ENCODE peak calls at places on chromosomes 3 and 15, in five cellular contexts. Y, I, C, W and M are unnamed samples.

GRCh38 chr15:33559207-33559890 is 248.6 kb downstream of the RYR3 start:
- DNase-seq in W (no peak), C (no peak), I (no peak), Y (peak), M (no peak)

GRCh38 chr15:32888221-32888761 is 170.5 kb downstream of the GREM1 start:
- DNase-seq in Y (no peak), I (no peak), W (no peak), C (no peak), M (no peak)

GRCh38 chr15:58440181-58440910 is 8.6 kb downstream of the LIPC start:
- DNase-seq in Y (no peak), C (no peak), I (peak), W (no peak), M (peak)

GRCh38 chr3:100833483-100833882 is 124.2 kb downstream of the TFG start:
- DNase-seq in C (no peak), I (no peak), W (no peak), Y (no peak), M (peak)

GRCh38 chr3:31848163-31848848 is 132.8 kb downstream of the OSBPL10 start:
- DNase-seq in C (no peak), I (no peak), Y (no peak), W (no peak), M (peak)

GRCh38 chr3:56297281-56297680 is 171.0 kb downstream of the ERC2 start:
- DNase-seq in Y (no peak), C (no peak), W (no peak), I (no peak), M (no peak)

GRCh38 chr3:146577662-146578061 is 27.5 kb downstream of the PLSCR5 start:
- DNase-seq in C (peak), I (peak), Y (no peak), W (no peak), M (peak)

GRCh38 chr3:147775816-147776530 is 366.8 kb downstream of the ZIC1 start:
- DNase-seq in C (no peak), W (no peak), I (no peak), Y (no peak), M (no peak)

GRCh38 chr3:62319570-62320243 is 53.6 kb downstream of the FEZF2 start:
- DNase-seq in C (no peak), W (no peak), Y (no peak), I (no peak), M (no peak)

GRCh38 chr3:25150199-25150598 is 277.9 kb upstream of the RARB start:
- DNase-seq in Y (no peak), C (no peak), I (no peak), W (no peak), M (no peak)

GRCh38 chr3:16112910-16113504 is 61.5 kb upstream of the GALNT15 start:
- DNase-seq in W (no peak), I (no peak), Y (no peak), C (no peak), M (no peak)

GRCh38 chr3:7518471-7518870 is 657.6 kb downstream of the GRM7 start:
- DNase-seq in Y (no peak), C (no peak), W (no peak), I (no peak), M (no peak)

GRCh38 chr3:180011927-180012326 is 24.8 kb downstream of the PEX5L start:
- DNase-seq in Y (no peak), W (no peak), C (no peak), I (no peak), M (no peak)

GRCh38 chr3:41710646-41711388 is 251.1 kb downstream of the ULK4 start:
- DNase-seq in W (peak), Y (peak), C (no peak), I (peak), M (no peak)

GRCh38 chr3:52437326-52438103 is 7.4 kb downstream of the SEMA3G start:
- DNase-seq in W (no peak), C (no peak), Y (no peak), I (no peak), M (no peak)

GRCh38 chr3:126414961-126415660 is 20.4 kb downstream of the CFAP100 start:
- DNase-seq in C (no peak), W (no peak), I (no peak), Y (no peak), M (no peak)

GRCh38 chr3:73740041-73740440 is 115.3 kb upstream of the PDZRN3 start:
- DNase-seq in Y (no peak), C (no peak), I (no peak), W (no peak), M (no peak)

DNA sequence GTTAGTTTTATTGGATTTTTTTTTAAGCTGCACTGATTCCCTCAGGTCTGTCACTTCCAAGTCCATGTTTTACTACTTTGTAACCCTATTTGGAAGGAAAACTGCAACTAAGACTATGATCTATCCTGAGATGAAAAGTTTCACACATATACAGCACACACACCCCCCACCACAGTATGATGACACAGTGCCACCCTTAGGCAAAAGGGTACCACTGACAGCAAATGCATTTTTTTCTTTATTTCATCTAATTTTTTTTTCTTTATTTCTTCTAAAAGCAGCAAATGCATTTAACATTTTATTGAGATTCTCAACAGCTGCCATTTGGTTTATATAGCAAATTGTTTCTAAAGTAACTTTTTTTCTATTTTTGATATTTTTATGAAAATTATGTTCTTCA is 21.2 kb downstream of the NGRN start:
- DNase-seq in I (peak), W (no peak), Y (no peak), C (peak), M (peak)
- TF ChIP-seq JUN in I (no peak), W (no peak), Y (no peak), C (no peak), M (no peak)

GRCh38 chr3:46883252-46884185 is 6.0 kb downstream of the PTH1R start:
- DNase-seq in I (no peak), C (peak), W (no peak), Y (no peak), M (no peak)

GRCh38 chr3:46880884-46881818 is 3.6 kb downstream of the PTH1R start:
- DNase-seq in C (no peak), Y (peak), W (no peak), I (no peak), M (no peak)

GRCh38 chr3:46881819-46882376 is 4.4 kb downstream of the PTH1R start:
- DNase-seq in C (peak), W (no peak), I (no peak), Y (peak), M (no peak)

GRCh38 chr3:46884427-46884826 is 6.9 kb downstream of the PTH1R start:
- DNase-seq in W (no peak), Y (no peak), C (no peak), I (no peak), M (no peak)

DNA sequence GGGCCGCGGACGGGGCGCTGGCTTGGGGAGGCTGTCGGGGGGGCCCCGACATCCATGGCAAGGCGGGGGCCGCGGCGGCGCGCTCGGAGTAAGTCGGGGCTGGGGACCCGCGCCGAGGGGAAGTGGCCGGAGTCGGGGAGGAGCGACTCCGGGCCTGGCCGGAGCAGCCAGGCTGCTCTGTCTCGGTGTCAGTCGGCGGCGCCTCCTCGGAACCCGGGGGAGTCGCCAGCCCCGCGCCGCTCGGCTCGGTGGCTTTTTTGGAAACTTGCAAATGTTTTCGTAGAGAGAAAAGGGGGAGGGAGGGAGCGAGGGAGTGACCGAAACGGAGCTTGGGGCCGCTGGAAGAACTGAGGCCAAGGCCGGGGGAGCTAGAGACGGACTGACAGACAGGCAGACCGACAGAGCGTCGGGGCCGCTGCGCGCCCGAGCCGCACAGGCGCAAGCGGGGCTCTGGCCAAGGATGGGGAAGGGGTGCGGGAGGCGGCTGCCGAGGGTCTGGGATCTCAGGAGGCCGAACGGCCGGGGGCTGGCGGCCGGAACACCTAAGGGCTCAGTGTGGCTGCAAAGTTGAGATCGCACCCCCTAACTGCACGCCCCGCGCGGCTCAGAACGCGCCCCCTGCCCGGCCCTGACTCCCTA is 5.0 kb downstream of the PTH1R start:
- DNase-seq in W (no peak), I (peak), Y (peak), C (peak), M (no peak)
- TF ChIP-seq JUN in W (no peak), I (no peak), Y (no peak), C (no peak), M (no peak)

GRCh38 chr3:178010306-178010705 is 525.9 kb upstream of the KCNMB2 start:
- DNase-seq in I (no peak), C (no peak), Y (no peak), W (no peak), M (no peak)
- TF ChIP-seq JUN in I (no peak), C (no peak), Y (no peak), W (no peak), M (no peak)

GRCh38 chr3:193982258-193982659 is 153.7 kb upstream of the HES1 start:
- DNase-seq in C (no peak), Y (no peak), I (no peak), W (no peak), M (no peak)
- TF ChIP-seq JUN in C (no peak), Y (no peak), I (no peak), W (no peak), M (no peak)

DNA sequence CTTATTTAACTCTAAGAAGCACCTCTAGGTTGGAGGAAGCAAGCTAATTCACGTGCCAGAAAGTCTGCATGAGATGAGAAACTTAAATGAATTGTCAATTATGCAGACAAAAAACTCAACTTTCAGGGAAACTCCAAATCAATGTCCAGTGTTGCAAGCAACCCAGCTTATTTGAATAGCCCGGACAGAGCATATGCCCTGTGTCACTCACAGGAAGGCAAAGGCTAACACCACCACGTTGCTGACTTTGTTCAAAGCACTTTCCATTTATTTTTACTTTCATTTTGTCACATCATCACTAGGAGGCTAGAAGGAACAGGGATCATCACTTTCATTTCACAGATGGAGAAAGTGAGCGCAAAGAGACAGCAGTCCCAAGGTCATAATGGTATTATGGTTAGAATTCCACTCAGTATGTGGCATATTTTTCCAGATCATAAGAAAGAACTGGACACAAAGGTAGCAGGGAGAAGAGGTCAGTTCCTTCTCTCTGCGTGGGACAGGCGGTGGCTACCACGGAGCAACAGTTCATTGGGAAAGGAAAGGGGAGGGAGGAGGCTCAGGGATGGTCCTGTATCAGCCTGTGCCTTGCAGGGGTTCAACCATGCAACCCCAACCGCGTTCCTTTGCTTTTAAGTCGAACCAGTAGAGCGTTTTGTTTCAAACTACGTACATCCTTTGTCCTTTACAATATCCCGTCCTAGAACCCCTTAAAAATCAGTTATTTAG is 1.2 kb downstream of the HEG1 start:
- DNase-seq in W (no peak), Y (no peak), I (peak), C (no peak), M (peak)
- TF ChIP-seq JUN in W (no peak), Y (no peak), I (no peak), C (no peak), M (no peak)

GRCh38 chr3:3815206-3815605 is 16.0 kb downstream of the LRRN1 start:
- DNase-seq in C (no peak), Y (no peak), W (no peak), I (no peak), M (no peak)
- TF ChIP-seq JUN in C (no peak), Y (no peak), W (no peak), I (no peak), M (no peak)